ENCODE peak calls at places on chromosomes 13 and 19, in five cellular contexts. M, S, J, C and A are unnamed samples.

GRCh38 chr13:44142911-44143665 is 230.5 kb upstream of the SERP2 start:
- DNase-seq in M (no peak), S (no peak), J (no peak), C (no peak), A (no peak)

GRCh38 chr19:5624154-5624663 is 1.3 kb downstream of the SAFB start:
- DNase-seq in M (peak; percentile 32), S (no peak), J (no peak), C (peak; percentile 32), A (no peak)

GRCh38 chr13:51246411-51247298 is 24.5 kb downstream of the FAM124A start:
- DNase-seq in M (no peak), S (no peak), J (no peak), C (no peak), A (no peak)

GRCh38 chr13:98397221-98397620 is 179.7 kb downstream of the STK24 start:
- DNase-seq in M (no peak), S (no peak), J (no peak), C (no peak), A (no peak)

GRCh38 chr19:13087795-13088537 is 14.7 kb downstream of the LYL1 start:
- DNase-seq in M (no peak), S (no peak), J (no peak), C (no peak), A (no peak)

GRCh38 chr13:73335226-73335625 is 276.4 kb downstream of the KLF5 start:
- DNase-seq in M (no peak), S (no peak), J (peak; percentile 11), C (peak; percentile 90), A (no peak)

GRCh38 chr13:34153428-34154180 is 335.7 kb downstream of the RFC3 start:
- DNase-seq in M (peak; percentile 79), S (no peak), J (no peak), C (no peak), A (no peak)

GRCh38 chr19:45050036-45050435 is 11.2 kb downstream of the CLASRP start:
- DNase-seq in M (no peak), S (no peak), J (no peak), C (no peak), A (no peak)

GRCh38 chr13:105918842-105919741 is 616.4 kb downstream of the EFNB2 start:
- DNase-seq in M (peak; percentile 74), S (no peak), J (no peak), C (peak; percentile 33), A (peak; percentile 45)

GRCh38 chr13:40275636-40276035 is 390.8 kb downstream of the FOXO1 start:
- DNase-seq in M (no peak), S (no peak), J (no peak), C (peak; percentile 58), A (no peak)

GRCh38 chr13:94188173-94188869 is 291.2 kb downstream of the DCT start:
- DNase-seq in M (no peak), S (no peak), J (no peak), C (no peak), A (no peak)

GRCh38 chr19:13055213-13056051 is 47.2 kb downstream of the LYL1 start:
- DNase-seq in M (peak; percentile 90), S (no peak), J (peak; percentile 89), C (peak; percentile 77), A (peak; percentile 86)

GRCh38 chr19:23771761-23772667 is 13.3 kb upstream of the ZNF681 start:
- DNase-seq in M (no peak), S (no peak), J (no peak), C (no peak), A (no peak)

GRCh38 chr13:112220296-112220875 is 153.4 kb downstream of the SOX1 start:
- DNase-seq in M (no peak), S (no peak), J (no peak), C (no peak), A (no peak)

GRCh38 chr19:19662344-19662743 is 1.1 kb downstream of the ATP13A1 start:
- DNase-seq in M (no peak), S (no peak), J (no peak), C (no peak), A (no peak)

GRCh38 chr13:20272571-20273171 is 40.6 kb upstream of the GJB6 start:
- DNase-seq in M (no peak), S (no peak), J (no peak), C (no peak), A (no peak)

GRCh38 chr19:45442927-45443461 is 19.3 kb upstream of the ERCC1 start:
- DNase-seq in M (no peak), S (peak; percentile 39), J (no peak), C (no peak), A (no peak)

GRCh38 chr19:13689050-13689449 is 75.3 kb upstream of the MRI1 start:
- DNase-seq in M (peak; percentile 33), S (no peak), J (no peak), C (peak; percentile 17), A (no peak)

GRCh38 chr13:62626771-62627170 is 1211.1 kb upstream of the PCDH20 start:
- DNase-seq in M (no peak), S (no peak), J (no peak), C (no peak), A (no peak)

GRCh38 chr19:39968789-39969188 is 2.2 kb upstream of the PSMC4 start:
- DNase-seq in M (no peak), S (no peak), J (no peak), C (no peak), A (no peak)

GRCh38 chr19:33554821-33555220 is 33.2 kb upstream of the PEPD start:
- DNase-seq in M (no peak), S (no peak), J (no peak), C (no peak), A (no peak)

GRCh38 chr19:43936219-43936618 is 1.1 kb upstream of the ZNF45 start:
- DNase-seq in M (no peak), S (no peak), J (no peak), C (no peak), A (no peak)

GRCh38 chr13:45704211-45704739 is 2.2 kb downstream of the CBY2 start:
- DNase-seq in M (no peak), S (no peak), J (no peak), C (no peak), A (no peak)

GRCh38 chr19:36152061-36152885 is at the start of gene COX7A1:
- DNase-seq in M (no peak), S (no peak), J (no peak), C (peak; percentile 45), A (no peak)

GRCh38 chr13:110140099-110140498 is 166.9 kb downstream of the COL4A1 start:
- DNase-seq in M (no peak), S (no peak), J (no peak), C (no peak), A (no peak)

GRCh38 chr13:97627566-97627965 is 193.6 kb downstream of the RAP2A start:
- DNase-seq in M (peak; percentile 89), S (no peak), J (peak; percentile 67), C (peak; percentile 56), A (peak; percentile 93)